ENCODE peak calls at places on chromosomes 3 and 15, in six cellular contexts. X, R, F, K, O and A are unnamed samples.

GRCh38 chr15:69602095-69602494 is 149.5 kb downstream of the RPLP1 start:
- DNase-seq in X (no peak), R (no peak), F (no peak), K (no peak), O (no peak), A (no peak)

GRCh38 chr3:150495563-150496168 is 50.6 kb downstream of the SERP1 start:
- DNase-seq in X (no peak), R (peak), F (peak), K (peak), O (peak), A (peak)

GRCh38 chr3:50238549-50239026 is 2.6 kb downstream of the GNAI2 start:
- DNase-seq in X (peak), R (peak), F (no peak), K (no peak), O (no peak), A (no peak)

GRCh38 chr3:133887951-133888703 is 7.6 kb downstream of the RAB6B start:
- DNase-seq in X (no peak), R (no peak), F (no peak), K (no peak), O (no peak), A (no peak)

GRCh38 chr3:128906031-128906803 is 26.8 kb downstream of the ACAD9 start:
- DNase-seq in X (no peak), R (no peak), F (no peak), K (no peak), O (no peak), A (no peak)

GRCh38 chr15:56936929-56937328 is 18.5 kb downstream of the TCF12 start:
- DNase-seq in X (no peak), R (no peak), F (no peak), K (no peak), O (no peak), A (no peak)

GRCh38 chr3:37457392-37458065 is 283.1 kb upstream of the LRRFIP2 start:
- DNase-seq in X (no peak), R (no peak), F (peak), K (peak), O (no peak), A (no peak)

GRCh38 chr15:67013696-67014095 is 51.7 kb upstream of the SMAD3 start:
- DNase-seq in X (no peak), R (peak), F (peak), K (peak), O (no peak), A (no peak)

GRCh38 chr3:190737451-190737850 is 125.0 kb downstream of the GMNC start:
- DNase-seq in X (no peak), R (no peak), F (no peak), K (no peak), O (no peak), A (no peak)

GRCh38 chr3:156509209-156510174 is 45.4 kb downstream of the SSR3 start:
- DNase-seq in X (no peak), R (peak), F (peak), K (peak), O (peak), A (peak)

GRCh38 chr3:52004906-52005395 is 9.3 kb upstream of the RPL29 start:
- DNase-seq in X (no peak), R (no peak), F (no peak), K (no peak), O (no peak), A (no peak)

GRCh38 chr15:29348308-29348914 is 78.8 kb upstream of the NSMCE3 start:
- DNase-seq in X (peak), R (peak), F (peak), K (peak), O (no peak), A (peak)

GRCh38 chr3:18098960-18099587 is 326.1 kb downstream of the SATB1 start:
- DNase-seq in X (no peak), R (peak), F (peak), K (peak), O (peak), A (no peak)

GRCh38 chr15:63488432-63488910 is 15.9 kb upstream of the USP3 start:
- DNase-seq in X (no peak), R (no peak), F (no peak), K (no peak), O (no peak), A (no peak)

GRCh38 chr3:124934577-124934976 is at the start of gene MUC13:
- DNase-seq in X (no peak), R (no peak), F (no peak), K (no peak), O (no peak), A (no peak)

GRCh38 chr15:69236505-69236904 is 62.2 kb upstream of the PAQR5 start:
- DNase-seq in X (no peak), R (no peak), F (no peak), K (no peak), O (no peak), A (no peak)